ENCODE peak calls at places on chromosomes 5 and 9, in seven cellular contexts. One of them, this sample, is unnamed.
A peak's percentile ranks its signal among the peaks of the same experiment; 100 is the strongest.

GRCh38 chr9:115393976-115394775 is 276.2 kb upstream of the TNC start:
- DNase-seq in GM12865: no peak
- DNase-seq in RCC 7860: no peak
- DNase-seq in GM10248: no peak
- DNase-seq in HT1080: peak; percentile 36
- DNase-seq in EL: peak; percentile 55
- DNase-seq in Peyer's patch: no peak
- DNase-seq in this sample: no peak

GRCh38 chr5:62354028-62354874 is 48.2 kb downstream of the KIF2A start:
- DNase-seq in RCC 7860: peak; percentile 16
- DNase-seq in EL: peak; percentile 48
- DNase-seq in HT1080: peak; percentile 26
- DNase-seq in GM10248: peak; percentile 44
- DNase-seq in GM12865: peak; percentile 79
- DNase-seq in Peyer's patch: no peak
- DNase-seq in this sample: peak; percentile 19

GRCh38 chr9:121500165-121500478 is 478 bp upstream of the GGTA1 start:
- DNase-seq in GM12865: no peak
- DNase-seq in Peyer's patch: no peak
- DNase-seq in GM10248: no peak
- DNase-seq in EL: no peak
- DNase-seq in HT1080: no peak
- DNase-seq in RCC 7860: no peak
- DNase-seq in this sample: no peak

GRCh38 chr5:172565931-172566665 is 75.0 kb upstream of the NEURL1B start:
- DNase-seq in EL: no peak
- DNase-seq in GM10248: no peak
- DNase-seq in Peyer's patch: no peak
- DNase-seq in RCC 7860: no peak
- DNase-seq in GM12865: no peak
- DNase-seq in HT1080: no peak
- DNase-seq in this sample: no peak

GRCh38 chr9:138105123-138105415 is 227.5 kb downstream of the CACNA1B start:
- DNase-seq in HT1080: no peak
- DNase-seq in EL: no peak
- DNase-seq in Peyer's patch: peak; percentile 1
- DNase-seq in RCC 7860: no peak
- DNase-seq in GM12865: no peak
- DNase-seq in GM10248: peak; percentile 12
- DNase-seq in this sample: no peak

GRCh38 chr9:121532881-121533280 is 33.2 kb upstream of the GGTA1 start:
- DNase-seq in GM12865: no peak
- DNase-seq in EL: no peak
- DNase-seq in RCC 7860: no peak
- DNase-seq in GM10248: no peak
- DNase-seq in Peyer's patch: no peak
- DNase-seq in HT1080: no peak
- DNase-seq in this sample: no peak

GRCh38 chr5:158819840-158820620 is 279.7 kb downstream of the EBF1 start:
- DNase-seq in HT1080: peak; percentile 70
- DNase-seq in RCC 7860: no peak
- DNase-seq in EL: peak; percentile 71
- DNase-seq in GM12865: peak; percentile 75
- DNase-seq in GM10248: peak; percentile 67
- DNase-seq in Peyer's patch: no peak
- DNase-seq in this sample: peak; percentile 15

GRCh38 chr5:61346511-61346910 is 14.5 kb downstream of the ZSWIM6 start:
- DNase-seq in EL: no peak
- DNase-seq in RCC 7860: no peak
- DNase-seq in Peyer's patch: no peak
- DNase-seq in GM12865: no peak
- DNase-seq in HT1080: no peak
- DNase-seq in GM10248: no peak
- DNase-seq in this sample: no peak

GRCh38 chr9:84301851-84302250 is 38.7 kb downstream of the SLC28A3 start:
- DNase-seq in RCC 7860: peak; percentile 15
- DNase-seq in Peyer's patch: no peak
- DNase-seq in EL: peak; percentile 71
- DNase-seq in HT1080: peak; percentile 53
- DNase-seq in GM12865: no peak
- DNase-seq in GM10248: no peak
- DNase-seq in this sample: no peak

GRCh38 chr9:103804077-103804735 is 289.9 kb upstream of the SMC2 start:
- DNase-seq in GM12865: no peak
- DNase-seq in Peyer's patch: no peak
- DNase-seq in GM10248: no peak
- DNase-seq in EL: peak; percentile 80
- DNase-seq in RCC 7860: peak; percentile 98
- DNase-seq in HT1080: peak; percentile 81
- DNase-seq in this sample: peak; percentile 65

GRCh38 chr5:141957367-141957993 is 522 bp downstream of the PCDH12 start:
- DNase-seq in GM10248: no peak
- DNase-seq in HT1080: no peak
- DNase-seq in GM12865: no peak
- DNase-seq in EL: no peak
- DNase-seq in Peyer's patch: no peak
- DNase-seq in RCC 7860: no peak
- DNase-seq in this sample: no peak

GRCh38 chr5:179319741-179320281 is 25.4 kb downstream of the ADAMTS2 start:
- DNase-seq in GM10248: no peak
- DNase-seq in RCC 7860: no peak
- DNase-seq in EL: peak; percentile 71
- DNase-seq in HT1080: no peak
- DNase-seq in GM12865: no peak
- DNase-seq in Peyer's patch: no peak
- DNase-seq in this sample: no peak

GRCh38 chr5:1359031-1359645 is 14.2 kb upstream of the CLPTM1L start:
- DNase-seq in RCC 7860: no peak
- DNase-seq in EL: no peak
- DNase-seq in GM12865: no peak
- DNase-seq in Peyer's patch: no peak
- DNase-seq in GM10248: no peak
- DNase-seq in HT1080: no peak
- DNase-seq in this sample: no peak

GRCh38 chr5:59276277-59276647 is 617.3 kb downstream of the PDE4D start:
- DNase-seq in GM10248: no peak
- DNase-seq in Peyer's patch: no peak
- DNase-seq in GM12865: no peak
- DNase-seq in EL: no peak
- DNase-seq in HT1080: no peak
- DNase-seq in RCC 7860: no peak
- DNase-seq in this sample: no peak

GRCh38 chr5:109479260-109479860 is 69.6 kb upstream of the PJA2 start:
- DNase-seq in EL: peak; percentile 13
- DNase-seq in Peyer's patch: no peak
- DNase-seq in GM12865: peak; percentile 12
- DNase-seq in HT1080: no peak
- DNase-seq in GM10248: peak; percentile 13
- DNase-seq in RCC 7860: peak; percentile 31
- DNase-seq in this sample: no peak

GRCh38 chr5:169753795-169754194 is 116.7 kb downstream of the DOCK2 start:
- DNase-seq in EL: no peak
- DNase-seq in GM12865: no peak
- DNase-seq in HT1080: no peak
- DNase-seq in RCC 7860: no peak
- DNase-seq in Peyer's patch: no peak
- DNase-seq in GM10248: no peak
- DNase-seq in this sample: no peak

GRCh38 chr9:136119259-136120118 is 814 bp upstream of the TMEM250 start:
- DNase-seq in RCC 7860: peak; percentile 45
- DNase-seq in GM10248: no peak
- DNase-seq in GM12865: peak; percentile 47
- DNase-seq in EL: peak; percentile 80
- DNase-seq in HT1080: peak; percentile 45
- DNase-seq in Peyer's patch: peak; percentile 71
- DNase-seq in this sample: no peak

GRCh38 chr9:114285166-114285867 is 37.6 kb upstream of the ORM1 start:
- DNase-seq in HT1080: peak; percentile 92
- DNase-seq in GM10248: no peak
- DNase-seq in Peyer's patch: no peak
- DNase-seq in GM12865: no peak
- DNase-seq in RCC 7860: peak; percentile 97
- DNase-seq in EL: peak; percentile 94
- DNase-seq in this sample: no peak

GRCh38 chr5:111691914-111692313 is 65.1 kb downstream of the NREP start:
- DNase-seq in EL: no peak
- DNase-seq in HT1080: no peak
- DNase-seq in RCC 7860: no peak
- DNase-seq in GM10248: no peak
- DNase-seq in Peyer's patch: no peak
- DNase-seq in GM12865: no peak
- DNase-seq in this sample: no peak

GRCh38 chr5:6903934-6904333 is 190.7 kb downstream of the TENT4A start:
- DNase-seq in EL: no peak
- DNase-seq in RCC 7860: no peak
- DNase-seq in Peyer's patch: no peak
- DNase-seq in HT1080: no peak
- DNase-seq in GM10248: no peak
- DNase-seq in GM12865: no peak
- DNase-seq in this sample: no peak

GRCh38 chr5:177276886-177277285 is 26.6 kb downstream of the RAB24 start:
- DNase-seq in GM10248: no peak
- DNase-seq in EL: no peak
- DNase-seq in GM12865: no peak
- DNase-seq in RCC 7860: peak; percentile 15
- DNase-seq in Peyer's patch: no peak
- DNase-seq in HT1080: no peak
- DNase-seq in this sample: no peak

GRCh38 chr9:98383758-98384157 is 128.3 kb upstream of the TBC1D2 start:
- DNase-seq in GM12865: no peak
- DNase-seq in EL: no peak
- DNase-seq in HT1080: no peak
- DNase-seq in Peyer's patch: no peak
- DNase-seq in GM10248: no peak
- DNase-seq in RCC 7860: no peak
- DNase-seq in this sample: no peak

GRCh38 chr5:3220638-3221288 is 374.9 kb upstream of the IRX1 start:
- DNase-seq in GM10248: no peak
- DNase-seq in HT1080: no peak
- DNase-seq in EL: no peak
- DNase-seq in Peyer's patch: peak; percentile 39
- DNase-seq in GM12865: no peak
- DNase-seq in RCC 7860: no peak
- DNase-seq in this sample: no peak

GRCh38 chr5:6656680-6657079 is 23.4 kb downstream of the SRD5A1 start:
- DNase-seq in Peyer's patch: no peak
- DNase-seq in RCC 7860: no peak
- DNase-seq in GM10248: no peak
- DNase-seq in GM12865: no peak
- DNase-seq in HT1080: no peak
- DNase-seq in EL: no peak
- DNase-seq in this sample: no peak

GRCh38 chr9:107119735-107120134 is 163.3 kb upstream of the RAD23B start:
- DNase-seq in GM10248: no peak
- DNase-seq in GM12865: no peak
- DNase-seq in RCC 7860: no peak
- DNase-seq in Peyer's patch: no peak
- DNase-seq in HT1080: no peak
- DNase-seq in EL: no peak
- DNase-seq in this sample: no peak

GRCh38 chr9:27183701-27184100 is 74.7 kb downstream of the TEK start:
- DNase-seq in GM10248: no peak
- DNase-seq in EL: no peak
- DNase-seq in HT1080: no peak
- DNase-seq in RCC 7860: peak; percentile 44
- DNase-seq in GM12865: no peak
- DNase-seq in Peyer's patch: no peak
- DNase-seq in this sample: peak; percentile 18

GRCh38 chr5:33994845-33995244 is 10.4 kb upstream of the SLC45A2 start:
- DNase-seq in GM10248: no peak
- DNase-seq in RCC 7860: no peak
- DNase-seq in HT1080: peak; percentile 28
- DNase-seq in Peyer's patch: no peak
- DNase-seq in EL: peak; percentile 58
- DNase-seq in GM12865: no peak
- DNase-seq in this sample: no peak

GRCh38 chr9:89579741-89580395 is 24.9 kb upstream of the GADD45G start:
- DNase-seq in HT1080: peak; percentile 66
- DNase-seq in GM10248: no peak
- DNase-seq in RCC 7860: no peak
- DNase-seq in EL: no peak
- DNase-seq in Peyer's patch: peak; percentile 51
- DNase-seq in GM12865: peak; percentile 19
- DNase-seq in this sample: no peak

GRCh38 chr9:136512651-136513066 is 29.8 kb upstream of the SEC16A start:
- DNase-seq in HT1080: no peak
- DNase-seq in RCC 7860: no peak
- DNase-seq in GM10248: peak; percentile 54
- DNase-seq in EL: no peak
- DNase-seq in GM12865: no peak
- DNase-seq in Peyer's patch: no peak
- DNase-seq in this sample: no peak

This sample was measured in epithelial cell of proximal tubule.